ENCODE peak calls at places on chromosomes 11 and 22, in eight cellular contexts. V is kidney epithelial cell; F is neural crest cell; N is fibroblast of lung; B is MM.1S; Z is activated CD8-positive, alpha-beta T cell treated with anti-CD3 and anti-CD28 coated beads for 36 hours; H is transverse colon; M is GM06990. R is an unnamed sample.

GRCh38 chr22:18991828-18992442 is 55.8 kb upstream of the PRODH start:
- DNase-seq in M (no peak), N (no peak), F (no peak), H (no peak), V (no peak), B (no peak), Z (no peak), R (no peak)

GRCh38 chr11:110984147-110984546 is 261.4 kb upstream of the POU2AF2 start:
- DNase-seq in N (peak), B (no peak), Z (no peak), H (no peak), V (peak), M (no peak), F (no peak), R (no peak)

GRCh38 chr11:18727499-18728236 is 1.7 kb upstream of the IGSF22 start:
- DNase-seq in F (peak), N (no peak), M (no peak), V (no peak), B (peak), Z (peak), H (peak), R (peak)

GRCh38 chr22:20526628-20527355 is 19.4 kb downstream of the MED15 start:
- DNase-seq in M (no peak), B (no peak), N (peak), H (no peak), Z (no peak), F (no peak), V (no peak), R (no peak)

GRCh38 chr11:47259178-47259977 is 1.6 kb downstream of the NR1H3 start:
- DNase-seq in Z (peak), N (peak), B (peak), H (peak), M (no peak), V (no peak), F (peak), R (peak)

GRCh38 chr11:65366340-65366773 is 11.8 kb downstream of the TIGD3 start:
- DNase-seq in Z (peak), B (peak), M (no peak), H (peak), F (no peak), N (peak), V (no peak), R (no peak)

GRCh38 chr11:38019072-38019775 is 1421.2 kb upstream of the RAG2 start:
- DNase-seq in N (no peak), B (no peak), Z (no peak), M (no peak), V (peak), F (no peak), H (no peak), R (no peak)

GRCh38 chr22:35308480-35308945 is 8.8 kb downstream of the TOM1 start:
- DNase-seq in V (no peak), F (no peak), Z (no peak), N (no peak), M (peak), B (peak), H (no peak), R (no peak)

GRCh38 chr11:20161923-20162322 is 1.6 kb upstream of the DBX1 start:
- DNase-seq in B (no peak), V (no peak), F (no peak), N (no peak), Z (no peak), H (no peak), M (no peak), R (no peak)

GRCh38 chr11:72970557-72971118 is 156.4 kb downstream of the ATG16L2 start:
- DNase-seq in M (no peak), N (no peak), V (no peak), H (no peak), Z (peak), B (no peak), F (no peak), R (no peak)

GRCh38 chr11:46363455-46363920 is 16.2 kb downstream of the DGKZ start:
- DNase-seq in V (peak), Z (no peak), H (no peak), M (no peak), F (no peak), B (no peak), N (no peak), R (peak)

GRCh38 chr11:83054904-83055380 is 16.8 kb downstream of the RAB30 start:
- DNase-seq in B (peak), N (no peak), Z (no peak), F (no peak), M (no peak), H (no peak), V (no peak), R (no peak)

DNA sequence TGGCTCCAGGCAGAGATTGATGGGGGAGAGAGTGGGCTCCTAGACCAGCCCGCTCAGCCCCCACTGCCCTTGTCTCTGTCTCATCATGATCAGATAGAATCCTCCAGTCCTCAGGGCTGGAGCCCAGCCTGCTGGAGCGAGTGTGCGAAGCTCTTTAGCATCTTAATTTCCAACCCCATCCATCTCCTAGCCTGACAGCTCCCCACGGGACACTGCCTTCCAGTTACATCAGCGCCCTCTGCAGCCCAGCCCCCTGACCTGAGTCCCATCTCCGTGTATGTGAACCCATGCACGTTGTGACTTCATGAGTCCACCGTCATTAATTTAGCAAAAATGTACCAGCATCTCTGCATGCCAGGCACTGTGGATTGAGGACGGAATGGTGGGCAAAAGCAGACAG is 2.1 kb downstream of the P2RX3 start:
- DNase-seq in B (no peak), V (no peak), H (no peak), Z (peak), N (no peak), M (no peak), F (peak), R (peak)
- TF ChIP-seq CTCF in B (no peak), V (peak), H (no peak), Z (no peak), N (peak), M (no peak), F (peak), R (no peak)

GRCh38 chr11:61642162-61642561 is 38.0 kb upstream of the DAGLA start:
- DNase-seq in V (no peak), M (no peak), N (no peak), H (peak), F (no peak), B (no peak), Z (no peak), R (no peak)
- TF ChIP-seq CTCF in V (no peak), M (no peak), N (no peak), H (no peak), F (no peak), B (no peak), Z (no peak), R (no peak)

DNA sequence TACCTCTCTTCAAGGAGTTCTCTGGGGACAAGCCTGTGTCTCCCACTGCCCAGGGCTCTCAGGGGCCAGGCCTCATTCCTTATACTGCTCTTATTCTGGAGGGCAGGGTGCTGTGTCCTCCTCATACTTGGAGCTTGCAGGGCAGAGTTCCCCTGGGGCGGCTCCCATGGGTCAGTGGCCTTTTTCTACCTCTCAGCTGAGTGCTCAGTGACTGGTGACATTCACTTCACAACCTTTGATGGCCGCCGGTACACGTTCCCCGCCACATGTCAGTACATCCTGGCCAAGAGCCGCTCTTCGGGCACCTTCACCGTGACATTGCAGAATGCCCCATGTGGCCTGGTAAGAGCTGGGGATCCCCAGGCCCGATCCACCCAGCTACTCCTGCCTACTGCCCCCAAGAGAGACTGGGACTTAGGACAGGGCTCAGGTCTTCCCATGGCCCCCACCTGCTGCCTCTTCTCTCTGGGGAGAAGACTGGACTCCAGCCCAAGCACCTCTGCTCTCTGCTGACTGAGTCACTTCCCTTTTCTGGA is 14.5 kb downstream of the OTOG start:
- DNase-seq in H (no peak), B (no peak), Z (no peak), V (no peak), F (no peak), N (no peak), M (no peak), R (no peak)
- TF ChIP-seq CTCF in H (no peak), B (no peak), Z (no peak), V (no peak), F (no peak), N (no peak), M (no peak), R (no peak)

DNA sequence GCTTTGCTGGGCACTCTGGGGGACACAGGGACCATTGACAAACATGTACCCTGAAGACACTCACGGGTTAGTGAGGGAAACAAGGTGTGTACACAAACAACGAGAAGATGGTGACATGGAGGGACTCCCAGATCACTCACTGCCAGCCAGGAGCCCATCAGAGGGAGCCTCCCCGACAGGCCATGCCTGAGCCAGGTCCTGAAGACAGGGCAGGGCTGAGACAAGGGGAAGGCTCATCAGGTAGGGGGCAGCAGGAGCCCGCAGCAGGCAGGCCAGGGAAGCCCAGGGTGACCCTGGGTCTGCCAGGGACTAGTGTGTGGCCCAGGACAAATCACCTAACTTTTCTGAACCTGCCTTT is 127.9 kb downstream of the BUD13 start:
- DNase-seq in V (no peak), F (no peak), N (no peak), M (no peak), Z (no peak), B (no peak), H (no peak), R (no peak)
- TF ChIP-seq CTCF in V (no peak), F (no peak), N (no peak), M (no peak), Z (no peak), B (no peak), H (no peak), R (no peak)

DNA sequence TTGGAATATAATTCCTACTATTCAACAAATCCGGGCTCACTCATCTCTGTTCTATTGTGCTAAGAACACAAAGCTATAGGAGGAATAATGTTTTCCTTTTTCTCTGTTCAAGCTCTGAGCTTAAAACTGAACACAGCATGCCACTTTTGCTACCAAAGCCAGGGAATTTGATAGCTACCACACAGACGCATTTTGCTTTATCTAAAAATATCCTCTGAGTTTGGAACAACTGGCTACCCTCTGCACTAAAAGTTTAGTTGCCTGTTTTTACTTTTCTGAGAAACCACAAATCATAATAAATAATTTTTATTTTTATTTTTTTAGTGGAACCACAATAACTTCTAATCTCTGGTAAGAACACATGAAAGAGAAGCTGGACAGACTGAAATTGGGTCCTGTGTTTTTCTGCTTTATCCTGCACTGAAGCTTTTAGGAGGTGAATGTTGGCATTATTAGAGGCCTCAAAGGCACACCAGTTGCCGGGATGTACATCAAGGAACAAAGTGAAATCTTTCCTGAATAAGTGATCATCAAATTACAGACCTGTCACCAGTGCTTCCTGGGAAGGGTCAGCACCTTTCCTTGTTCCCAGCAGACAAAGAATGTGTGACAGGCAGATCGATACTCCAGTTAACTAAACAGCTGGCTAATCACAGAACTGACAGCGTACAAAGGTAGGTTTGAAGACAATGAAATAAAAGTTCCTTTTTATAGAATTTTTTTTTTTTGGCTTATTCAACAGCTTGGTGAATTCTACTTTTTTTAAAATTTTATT is 523.2 kb upstream of the TENM4 start:
- DNase-seq in H (no peak), Z (no peak), M (no peak), V (no peak), B (no peak), F (no peak), N (no peak), R (no peak)
- TF ChIP-seq CTCF in H (no peak), Z (no peak), M (no peak), V (no peak), B (no peak), F (no peak), N (no peak), R (no peak)

GRCh38 chr22:40723396-40723933 is 44.2 kb downstream of the MCHR1 start:
- DNase-seq in V (no peak), M (no peak), N (no peak), H (no peak), B (no peak), Z (no peak), F (no peak), R (no peak)
- TF ChIP-seq CTCF in V (no peak), M (no peak), N (no peak), H (no peak), B (no peak), Z (no peak), F (no peak), R (no peak)

DNA sequence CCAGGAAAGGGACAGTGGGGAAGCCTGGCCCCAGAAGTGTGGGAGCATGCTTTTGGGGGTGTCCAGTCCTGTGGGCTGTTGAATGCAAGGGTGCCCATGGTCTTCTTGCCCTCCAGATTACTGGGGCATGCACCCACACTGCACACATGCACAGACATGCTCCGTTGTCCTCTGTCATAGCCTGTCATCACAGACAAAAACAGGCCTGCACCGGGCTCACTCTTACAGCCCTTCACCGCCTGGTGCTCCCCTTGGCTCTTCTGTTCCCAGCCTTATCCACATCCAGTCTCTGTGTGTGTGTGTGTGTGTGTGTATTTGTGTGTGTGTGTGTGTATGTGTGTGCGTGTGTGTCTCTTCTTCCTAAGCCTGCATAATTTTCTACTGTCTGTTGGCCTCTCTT is 23.3 kb upstream of the NECTIN1 start:
- DNase-seq in B (no peak), M (no peak), F (no peak), Z (no peak), H (no peak), N (no peak), V (no peak), R (no peak)
- TF ChIP-seq CTCF in B (no peak), M (no peak), F (no peak), Z (no peak), H (no peak), N (no peak), V (no peak), R (no peak)

DNA sequence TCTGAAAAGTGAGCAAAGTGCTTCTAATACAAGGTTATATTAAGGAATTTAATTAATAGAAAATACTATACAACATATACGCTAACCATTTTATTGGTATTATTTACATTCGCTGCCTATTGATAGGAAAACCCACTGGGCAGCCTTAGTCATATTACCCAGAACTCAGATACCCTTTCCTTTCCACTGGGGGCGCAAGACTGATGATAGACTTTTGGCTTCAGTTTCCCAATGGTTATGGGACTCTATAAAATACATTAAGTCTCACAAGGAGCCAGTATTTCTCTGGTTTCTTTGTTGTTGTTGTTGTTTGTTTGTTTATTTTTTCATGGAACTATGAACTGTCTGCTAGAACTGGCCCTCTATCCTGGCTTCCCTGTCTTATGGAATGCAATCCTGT is 471.1 kb upstream of the KIRREL3 start:
- DNase-seq in F (no peak), V (no peak), Z (no peak), B (no peak), M (no peak), H (no peak), N (no peak), R (no peak)
- TF ChIP-seq CTCF in F (no peak), V (no peak), Z (no peak), B (peak), M (peak), H (no peak), N (no peak), R (peak)

R was measured in glutamatergic neuron.